ENCODE peak calls at places on chromosomes 12 and 14, in four cellular contexts. One of them, this sample, is unnamed.

GRCh38 chr14:91349481-91350074 is 68.0 kb downstream of the CCDC88C start:
- DNase-seq in RPMI8226: peak; percentile 62
- DNase-seq in GM12892: no peak
- DNase-seq in EH: no peak
- DNase-seq in this sample: no peak

GRCh38 chr12:19771858-19772257 is 332.6 kb downstream of the AEBP2 start:
- DNase-seq in RPMI8226: no peak
- DNase-seq in GM12892: no peak
- DNase-seq in EH: peak; percentile 96
- DNase-seq in this sample: no peak

GRCh38 chr12:12180575-12180974 is 86.3 kb downstream of the LRP6 start:
- DNase-seq in RPMI8226: no peak
- DNase-seq in EH: peak; percentile 28
- DNase-seq in GM12892: no peak
- DNase-seq in this sample: no peak

GRCh38 chr12:12899530-12900380 is 8.4 kb downstream of the GPRC5A start:
- DNase-seq in RPMI8226: no peak
- DNase-seq in GM12892: no peak
- DNase-seq in EH: peak; percentile 96
- DNase-seq in this sample: no peak

GRCh38 chr14:77314043-77314442 is 6.6 kb downstream of the POMT2 start:
- DNase-seq in GM12892: no peak
- DNase-seq in EH: peak; percentile 93
- DNase-seq in RPMI8226: no peak
- DNase-seq in this sample: no peak

GRCh38 chr12:69471667-69472385 is 1.6 kb downstream of the FRS2 start:
- DNase-seq in GM12892: no peak
- DNase-seq in EH: no peak
- DNase-seq in RPMI8226: no peak
- DNase-seq in this sample: no peak

GRCh38 chr12:113766880-113767878 is 198.9 kb downstream of the RBM19 start:
- DNase-seq in EH: peak; percentile 92
- DNase-seq in GM12892: no peak
- DNase-seq in RPMI8226: no peak
- DNase-seq in this sample: no peak

GRCh38 chr12:115963030-115963480 is 314.4 kb downstream of the MED13L start:
- DNase-seq in RPMI8226: no peak
- DNase-seq in EH: peak; percentile 87
- DNase-seq in GM12892: no peak
- DNase-seq in this sample: no peak

GRCh38 chr12:52942056-52942913 is 6.6 kb upstream of the KRT18 start:
- DNase-seq in EH: no peak
- DNase-seq in RPMI8226: no peak
- DNase-seq in GM12892: no peak
- DNase-seq in this sample: no peak

GRCh38 chr14:100634026-100634425 is 46.8 kb upstream of the BEGAIN start:
- DNase-seq in EH: no peak
- DNase-seq in GM12892: no peak
- DNase-seq in RPMI8226: no peak
- DNase-seq in this sample: no peak

GRCh38 chr14:70622111-70622712 is 19.5 kb upstream of the TTC9 start:
- DNase-seq in RPMI8226: peak; percentile 44
- DNase-seq in EH: peak; percentile 51
- DNase-seq in GM12892: no peak
- DNase-seq in this sample: peak; percentile 39

GRCh38 chr12:111157486-111157885 is 211.4 kb downstream of the PHETA1 start:
- DNase-seq in EH: no peak
- DNase-seq in RPMI8226: no peak
- DNase-seq in GM12892: no peak
- DNase-seq in this sample: no peak

GRCh38 chr14:55245657-55246268 is 25.5 kb upstream of the FBXO34 start:
- DNase-seq in GM12892: no peak
- DNase-seq in RPMI8226: peak; percentile 20
- DNase-seq in EH: peak; percentile 45
- DNase-seq in this sample: no peak

GRCh38 chr12:19088576-19088975 is 41.0 kb upstream of the PLEKHA5 start:
- DNase-seq in RPMI8226: no peak
- DNase-seq in EH: no peak
- DNase-seq in GM12892: no peak
- DNase-seq in this sample: no peak

GRCh38 chr12:14416658-14417057 is 51.2 kb downstream of the ATF7IP start:
- DNase-seq in GM12892: no peak
- DNase-seq in EH: peak; percentile 82
- DNase-seq in RPMI8226: peak; percentile 72
- DNase-seq in this sample: no peak

GRCh38 chr14:67526676-67527459 is 6.2 kb upstream of the PLEKHH1 start:
- DNase-seq in RPMI8226: peak; percentile 41
- DNase-seq in EH: peak; percentile 56
- DNase-seq in GM12892: no peak
- DNase-seq in this sample: peak; percentile 56

GRCh38 chr12:132386926-132387497 is 57.6 kb upstream of the GALNT9 start:
- DNase-seq in GM12892: no peak
- DNase-seq in EH: no peak
- DNase-seq in RPMI8226: no peak
- DNase-seq in this sample: peak; percentile 16

GRCh38 chr14:88598097-88598675 is 35.3 kb downstream of the ZC3H14 start:
- DNase-seq in RPMI8226: no peak
- DNase-seq in EH: no peak
- DNase-seq in GM12892: no peak
- DNase-seq in this sample: no peak

GRCh38 chr12:85005615-85006014 is 30.5 kb downstream of the TSPAN19 start:
- DNase-seq in GM12892: no peak
- DNase-seq in RPMI8226: no peak
- DNase-seq in EH: no peak
- DNase-seq in this sample: no peak

GRCh38 chr12:119547016-119547415 is 46.6 kb upstream of the TMEM233 start:
- DNase-seq in EH: peak; percentile 6
- DNase-seq in GM12892: no peak
- DNase-seq in RPMI8226: no peak
- DNase-seq in this sample: no peak

GRCh38 chr12:25653487-25654175 is 100.5 kb upstream of the LMNTD1 start:
- DNase-seq in RPMI8226: no peak
- DNase-seq in EH: no peak
- DNase-seq in GM12892: no peak
- DNase-seq in this sample: no peak

GRCh38 chr12:480831-481230 is 21.1 kb downstream of the B4GALNT3 start:
- DNase-seq in RPMI8226: no peak
- DNase-seq in GM12892: no peak
- DNase-seq in EH: peak; percentile 17
- DNase-seq in this sample: no peak

GRCh38 chr14:99862111-99862510 is 68.9 kb downstream of the EML1 start:
- DNase-seq in RPMI8226: no peak
- DNase-seq in EH: peak; percentile 63
- DNase-seq in GM12892: no peak
- DNase-seq in this sample: no peak

GRCh38 chr12:18320036-18320617 is 58.8 kb downstream of the PIK3C2G start:
- DNase-seq in GM12892: no peak
- DNase-seq in RPMI8226: peak; percentile 47
- DNase-seq in EH: peak; percentile 73
- DNase-seq in this sample: no peak

GRCh38 chr12:52191841-52192791 is at the start of gene KRT80:
- DNase-seq in RPMI8226: peak; percentile 97
- DNase-seq in GM12892: no peak
- DNase-seq in EH: peak; percentile 99
- DNase-seq in this sample: peak; percentile 17

GRCh38 chr12:96247567-96247962 is 53.4 kb downstream of the ELK3 start:
- DNase-seq in GM12892: no peak
- DNase-seq in EH: peak; percentile 68
- DNase-seq in RPMI8226: no peak
- DNase-seq in this sample: no peak

GRCh38 chr14:102590667-102591099 is 1.8 kb upstream of the RCOR1 start:
- DNase-seq in RPMI8226: peak; percentile 20
- DNase-seq in GM12892: no peak
- DNase-seq in EH: peak; percentile 39
- DNase-seq in this sample: peak; percentile 65

GRCh38 chr12:19288161-19288560 is 151.1 kb upstream of the AEBP2 start:
- DNase-seq in GM12892: no peak
- DNase-seq in RPMI8226: no peak
- DNase-seq in EH: no peak
- DNase-seq in this sample: no peak

GRCh38 chr12:99130808-99131538 is 485.9 kb downstream of the APAF1 start:
- DNase-seq in EH: no peak
- DNase-seq in RPMI8226: no peak
- DNase-seq in GM12892: no peak
- DNase-seq in this sample: no peak

GRCh38 chr12:112180422-112180821 is 55.1 kb downstream of the TRAFD1 start:
- DNase-seq in GM12892: no peak
- DNase-seq in EH: no peak
- DNase-seq in RPMI8226: no peak
- DNase-seq in this sample: no peak

GRCh38 chr14:89041245-89041585 is 216.8 kb downstream of the TTC8 start:
- DNase-seq in EH: no peak
- DNase-seq in GM12892: no peak
- DNase-seq in RPMI8226: no peak
- DNase-seq in this sample: no peak

GRCh38 chr12:56574210-56574609 is 52.6 kb downstream of the RBMS2 start:
- DNase-seq in EH: peak; percentile 40
- DNase-seq in RPMI8226: no peak
- DNase-seq in GM12892: no peak
- DNase-seq in this sample: no peak

GRCh38 chr14:69484444-69485113 is at the start of gene PLEKHD1:
- DNase-seq in RPMI8226: peak; percentile 13
- DNase-seq in EH: no peak
- DNase-seq in GM12892: no peak
- DNase-seq in this sample: peak; percentile 37

GRCh38 chr12:98543701-98544100 is 28.3 kb downstream of the TMPO start:
- DNase-seq in GM12892: no peak
- DNase-seq in RPMI8226: no peak
- DNase-seq in EH: no peak
- DNase-seq in this sample: no peak

This sample was measured in glutamatergic neuron.